ENCODE peak calls at places on chromosomes 12 and 14, in five cellular contexts. One of them, this sample, is unnamed.

GRCh38 chr14:101355284-101355683 is 206.0 kb upstream of the DIO3 start:
- DNase-seq in RPMI7951: no peak
- DNase-seq in activated CD4-positive, alpha-beta T cell treated with anti-CD3 and anti-CD28 coated beads, Interleukin-2, amount 10 ng/mL, durations not matched to agents 7 days and 5 days: no peak
- DNase-seq in stimulated activated CD4-positive, alpha-beta T cell treated with anti-CD3 and anti-CD28 coated beads, Interleukin-2, amount 100 ng/mL, for 24 hours: no peak
- DNase-seq in SK-N-SH: no peak
- DNase-seq in this sample: no peak

GRCh38 chr12:112350593-112351592 is 31.3 kb downstream of the HECTD4 start:
- DNase-seq in stimulated activated CD4-positive, alpha-beta T cell treated with anti-CD3 and anti-CD28 coated beads, Interleukin-2, amount 100 ng/mL, for 24 hours: no peak
- DNase-seq in SK-N-SH: no peak
- DNase-seq in RPMI7951: no peak
- DNase-seq in activated CD4-positive, alpha-beta T cell treated with anti-CD3 and anti-CD28 coated beads, Interleukin-2, amount 10 ng/mL, durations not matched to agents 7 days and 5 days: no peak
- DNase-seq in this sample: no peak

GRCh38 chr14:50082308-50082742 is 34.0 kb downstream of the VCPKMT start:
- DNase-seq in RPMI7951: no peak
- DNase-seq in activated CD4-positive, alpha-beta T cell treated with anti-CD3 and anti-CD28 coated beads, Interleukin-2, amount 10 ng/mL, durations not matched to agents 7 days and 5 days: peak; percentile 46
- DNase-seq in stimulated activated CD4-positive, alpha-beta T cell treated with anti-CD3 and anti-CD28 coated beads, Interleukin-2, amount 100 ng/mL, for 24 hours: peak; percentile 46
- DNase-seq in SK-N-SH: no peak
- DNase-seq in this sample: peak; percentile 9

GRCh38 chr12:93183940-93184663 is 193.6 kb upstream of the NUDT4 start:
- DNase-seq in SK-N-SH: peak; percentile 10
- DNase-seq in activated CD4-positive, alpha-beta T cell treated with anti-CD3 and anti-CD28 coated beads, Interleukin-2, amount 10 ng/mL, durations not matched to agents 7 days and 5 days: peak; percentile 7
- DNase-seq in RPMI7951: no peak
- DNase-seq in stimulated activated CD4-positive, alpha-beta T cell treated with anti-CD3 and anti-CD28 coated beads, Interleukin-2, amount 100 ng/mL, for 24 hours: no peak
- DNase-seq in this sample: no peak

GRCh38 chr12:52598966-52599365 is 2.3 kb downstream of the KRT72 start:
- DNase-seq in activated CD4-positive, alpha-beta T cell treated with anti-CD3 and anti-CD28 coated beads, Interleukin-2, amount 10 ng/mL, durations not matched to agents 7 days and 5 days: no peak
- DNase-seq in stimulated activated CD4-positive, alpha-beta T cell treated with anti-CD3 and anti-CD28 coated beads, Interleukin-2, amount 100 ng/mL, for 24 hours: no peak
- DNase-seq in SK-N-SH: no peak
- DNase-seq in RPMI7951: no peak
- DNase-seq in this sample: no peak

GRCh38 chr14:90642239-90642717 is 174.0 kb downstream of the TTC7B start:
- DNase-seq in SK-N-SH: no peak
- DNase-seq in RPMI7951: peak; percentile 36
- DNase-seq in stimulated activated CD4-positive, alpha-beta T cell treated with anti-CD3 and anti-CD28 coated beads, Interleukin-2, amount 100 ng/mL, for 24 hours: no peak
- DNase-seq in activated CD4-positive, alpha-beta T cell treated with anti-CD3 and anti-CD28 coated beads, Interleukin-2, amount 10 ng/mL, durations not matched to agents 7 days and 5 days: no peak
- DNase-seq in this sample: no peak

GRCh38 chr14:102675396-102675795 is 82.9 kb downstream of the RCOR1 start:
- DNase-seq in SK-N-SH: no peak
- DNase-seq in activated CD4-positive, alpha-beta T cell treated with anti-CD3 and anti-CD28 coated beads, Interleukin-2, amount 10 ng/mL, durations not matched to agents 7 days and 5 days: no peak
- DNase-seq in stimulated activated CD4-positive, alpha-beta T cell treated with anti-CD3 and anti-CD28 coated beads, Interleukin-2, amount 100 ng/mL, for 24 hours: no peak
- DNase-seq in RPMI7951: peak; percentile 16
- DNase-seq in this sample: no peak

GRCh38 chr14:101134161-101134631 is 230.7 kb upstream of the RTL1 start:
- DNase-seq in RPMI7951: no peak
- DNase-seq in SK-N-SH: peak; percentile 6
- DNase-seq in activated CD4-positive, alpha-beta T cell treated with anti-CD3 and anti-CD28 coated beads, Interleukin-2, amount 10 ng/mL, durations not matched to agents 7 days and 5 days: no peak
- DNase-seq in stimulated activated CD4-positive, alpha-beta T cell treated with anti-CD3 and anti-CD28 coated beads, Interleukin-2, amount 100 ng/mL, for 24 hours: no peak
- DNase-seq in this sample: no peak

GRCh38 chr12:13744566-13744965 is 236.8 kb downstream of the GRIN2B start:
- DNase-seq in activated CD4-positive, alpha-beta T cell treated with anti-CD3 and anti-CD28 coated beads, Interleukin-2, amount 10 ng/mL, durations not matched to agents 7 days and 5 days: no peak
- DNase-seq in RPMI7951: no peak
- DNase-seq in SK-N-SH: no peak
- DNase-seq in stimulated activated CD4-positive, alpha-beta T cell treated with anti-CD3 and anti-CD28 coated beads, Interleukin-2, amount 100 ng/mL, for 24 hours: no peak
- DNase-seq in this sample: no peak

GRCh38 chr14:44912041-44912869 is 49.5 kb downstream of the KLHL28 start:
- DNase-seq in activated CD4-positive, alpha-beta T cell treated with anti-CD3 and anti-CD28 coated beads, Interleukin-2, amount 10 ng/mL, durations not matched to agents 7 days and 5 days: no peak
- DNase-seq in stimulated activated CD4-positive, alpha-beta T cell treated with anti-CD3 and anti-CD28 coated beads, Interleukin-2, amount 100 ng/mL, for 24 hours: peak; percentile 5
- DNase-seq in SK-N-SH: peak; percentile 34
- DNase-seq in RPMI7951: peak; percentile 41
- DNase-seq in this sample: no peak

This sample was measured in activated T-helper 2 cell treated with anti-CD3 and anti-CD28 coated beads, Interferon-gamma antibody, Interleukin-2, Interleukin-4, amounts not matched to agents 10 μg/mL and 5 μg/mL and 100 μg/mL, durations not matched to agents 14 hours and 24 hours and 36 hours.